ENCODE peak calls at places on chromosome 14, in five cellular contexts. Q is NCI-H2029; L is trophoblast cell; H is foreskin melanocyte; O is stimulated activated CD4-positive, alpha-beta T cell treated with anti-CD3 and anti-CD28 coated beads, Interleukin-15, amount 100 ng/mL, for 48 hours. K is an unnamed sample.

GRCh38 chr14:100102156-100102785 is 37.0 kb downstream of the EVL start:
- DNase-seq in Q (no peak), L (peak; percentile 77), H (no peak), O (no peak), K (no peak)

GRCh38 chr14:76929927-76930326 is 98.6 kb downstream of the IRF2BPL start:
- DNase-seq in Q (peak; percentile 48), L (no peak), H (no peak), O (peak; percentile 28), K (no peak)

GRCh38 chr14:105894125-105894977 is 368.0 kb downstream of the TMEM121 start:
- DNase-seq in Q (no peak), L (no peak), H (no peak), O (no peak), K (no peak)

GRCh38 chr14:80924365-80925103 is 17.0 kb downstream of the CEP128 start:
- DNase-seq in Q (no peak), L (no peak), H (no peak), O (no peak), K (no peak)

GRCh38 chr14:35158491-35158890 is 36.1 kb downstream of the PRORP start:
- DNase-seq in Q (no peak), L (peak; percentile 51), H (no peak), O (no peak), K (no peak)

GRCh38 chr14:66643344-66643743 is 135.4 kb downstream of the GPHN start:
- DNase-seq in Q (no peak), L (no peak), H (no peak), O (no peak), K (no peak)

GRCh38 chr14:77459072-77459723 is 1.3 kb downstream of the AHSA1 start:
- DNase-seq in Q (no peak), L (peak; percentile 72), H (peak; percentile 69), O (peak; percentile 58), K (peak; percentile 85)

GRCh38 chr14:90522585-90523191 is 125.9 kb downstream of the CALM1 start:
- DNase-seq in Q (peak; percentile 86), L (no peak), H (no peak), O (no peak), K (no peak)

GRCh38 chr14:61381589-61381988 is 60.2 kb downstream of the PRKCH start:
- DNase-seq in Q (no peak), L (no peak), H (no peak), O (no peak), K (no peak)

GRCh38 chr14:44612002-44612401 is 104.9 kb upstream of the FSCB start:
- DNase-seq in Q (no peak), L (no peak), H (no peak), O (no peak), K (no peak)

GRCh38 chr14:67856806-67857205 is 37.2 kb downstream of the RAD51B start:
- DNase-seq in Q (no peak), L (no peak), H (no peak), O (no peak), K (no peak)

GRCh38 chr14:72948481-72949138 is 22.3 kb downstream of the DCAF4 start:
- DNase-seq in Q (peak; percentile 16), L (peak; percentile 69), H (peak; percentile 29), O (no peak), K (peak; percentile 76)

GRCh38 chr14:69685716-69686115 is 74.3 kb downstream of the SUSD6 start:
- DNase-seq in Q (peak; percentile 72), L (no peak), H (no peak), O (no peak), K (no peak)

GRCh38 chr14:30085943-30086342 is 158.3 kb upstream of the PRKD1 start:
- DNase-seq in Q (no peak), L (no peak), H (no peak), O (no peak), K (no peak)

GRCh38 chr14:81031488-81031887 is 76.1 kb downstream of the TSHR start:
- DNase-seq in Q (no peak), L (no peak), H (no peak), O (no peak), K (no peak)

GRCh38 chr14:93136009-93136408 is 20.3 kb upstream of the ITPK1 start:
- DNase-seq in Q (no peak), L (no peak), H (no peak), O (no peak), K (no peak)

GRCh38 chr14:93369393-93370266 is 22.6 kb downstream of the COX8C start:
- DNase-seq in Q (no peak), L (no peak), H (no peak), O (no peak), K (no peak)

GRCh38 chr14:99604766-99605298 is 825 bp upstream of the CCDC85C start:
- DNase-seq in Q (no peak), L (peak; percentile 36), H (no peak), O (no peak), K (no peak)

GRCh38 chr14:55398679-55399078 is 13.0 kb downstream of the ATG14 start:
- DNase-seq in Q (no peak), L (peak; percentile 46), H (peak; percentile 99), O (no peak), K (peak; percentile 93)

GRCh38 chr14:90301580-90302181 is 30.1 kb downstream of the NRDE2 start:
- DNase-seq in Q (no peak), L (no peak), H (peak; percentile 66), O (no peak), K (peak; percentile 45)

GRCh38 chr14:95480109-95480886 is 36.2 kb downstream of the SYNE3 start:
- DNase-seq in Q (no peak), L (peak; percentile 89), H (no peak), O (no peak), K (peak; percentile 20)

GRCh38 chr14:22319526-22320352 is 269.3 kb downstream of the DAD1 start:
- DNase-seq in Q (no peak), L (peak; percentile 9), H (peak; percentile 46), O (no peak), K (peak; percentile 69)

GRCh38 chr14:55794655-55795583 is 214.9 kb downstream of the KTN1 start:
- DNase-seq in Q (peak; percentile 50), L (peak; percentile 56), H (peak; percentile 63), O (no peak), K (peak; percentile 62)

GRCh38 chr14:92471919-92472318 is 41.7 kb upstream of the RIN3 start:
- DNase-seq in Q (no peak), L (no peak), H (no peak), O (no peak), K (peak; percentile 73)